ENCODE peak calls at places on chromosomes 1 and 21, in nine cellular contexts. M is sigmoid colon, J is stomach, U is breast epithelium, E is suprapubic skin, Z is upper lobe of left lung, Y is transverse colon, X is HCT116, Q is GM12878. B is an unnamed sample. For H3K4me1, the result is how much of the 10 kb centered on the place peaks cover.

GRCh38 chr1:177975588-177976495 is 6.0 kb upstream of the SEC16B start:
- DNase-seq in J (no peak), X (no peak), M (no peak), Q (no peak), U (no peak), E (no peak), Y (no peak), Z (no peak), B (no peak)

GRCh38 chr1:32047701-32048100 is 25.0 kb upstream of the TMEM39B start:
- DNase-seq in M (no peak), Z (no peak), U (no peak), Y (no peak), X (no peak), E (no peak), Q (no peak), J (no peak), B (no peak)

GRCh38 chr1:7108251-7108650 is 323.0 kb downstream of the CAMTA1 start:
- DNase-seq in Z (no peak), U (no peak), Y (no peak), X (no peak), E (no peak), J (no peak), Q (no peak), M (no peak), B (no peak)

GRCh38 chr1:40831001-40831732 is 31.0 kb downstream of the CITED4 start:
- DNase-seq in U (no peak), E (no peak), J (no peak), Q (no peak), Z (no peak), X (no peak), Y (no peak), M (no peak), B (no peak)

GRCh38 chr1:216600730-216601426 is 122.4 kb downstream of the ESRRG start:
- DNase-seq in E (peak), J (peak), U (peak), M (peak), Z (peak), X (no peak), Y (peak), Q (no peak), B (peak)

GRCh38 chr1:30515746-30516504 is 207.5 kb downstream of the MATN1 start:
- DNase-seq in X (no peak), U (no peak), Y (no peak), M (no peak), Q (no peak), Z (no peak), J (peak), E (peak), B (peak)

GRCh38 chr1:226411619-226412018 is 3.7 kb upstream of the PARP1 start:
- DNase-seq in J (peak), Z (peak), Q (no peak), E (no peak), M (no peak), U (no peak), Y (no peak), X (no peak), B (no peak)

GRCh38 chr1:2378956-2379732 is 12.2 kb downstream of the MORN1 start:
- DNase-seq in Q (no peak), E (no peak), Y (peak), J (no peak), X (no peak), U (no peak), M (peak), Z (no peak), B (peak)

GRCh38 chr1:199597152-199597551 is 430.4 kb upstream of the NR5A2 start:
- DNase-seq in X (no peak), M (no peak), E (no peak), Z (no peak), J (no peak), Y (no peak), Q (no peak), U (no peak), B (no peak)

GRCh38 chr1:235725493-235725892 is 75.9 kb upstream of the GNG4 start:
- DNase-seq in X (no peak), Q (no peak), M (no peak), Z (no peak), E (no peak), J (no peak), U (no peak), Y (no peak), B (no peak)

GRCh38 chr1:40628903-40629292 is 36.6 kb downstream of the RIMS3 start:
- DNase-seq in Q (no peak), E (no peak), Z (no peak), J (no peak), Y (no peak), X (no peak), U (no peak), M (no peak), B (no peak)

GRCh38 chr1:203325004-203325417 is 19.7 kb downstream of the BTG2 start:
- DNase-seq in X (no peak), Q (peak), M (no peak), U (no peak), E (no peak), Z (peak), J (no peak), Y (peak), B (peak)

GRCh38 chr1:47690341-47691244 is 252.7 kb downstream of the FOXD2 start:
- DNase-seq in M (peak), Q (no peak), Z (no peak), Y (no peak), U (no peak), J (no peak), E (peak), X (no peak), B (peak)

GRCh38 chr1:35637401-35637809 is 3.9 kb downstream of the PSMB2 start:
- DNase-seq in M (no peak), U (no peak), Z (no peak), E (no peak), Q (peak), Y (no peak), X (no peak), J (no peak), B (no peak)

GRCh38 chr1:205317311-205317917 is 4.1 kb downstream of the NUAK2 start:
- DNase-seq in E (no peak), M (no peak), Y (peak), J (peak), Z (peak), X (no peak), Q (no peak), U (peak), B (peak)

GRCh38 chr1:181010789-181011188 is 11.9 kb downstream of the STX6 start:
- DNase-seq in E (no peak), Y (no peak), U (no peak), Z (no peak), X (no peak), M (no peak), J (no peak), Q (no peak), B (no peak)

GRCh38 chr1:198437352-198437751 is 103.1 kb downstream of the ATP6V1G3 start:
- DNase-seq in M (no peak), E (no peak), Q (no peak), Y (no peak), X (no peak), Z (no peak), U (no peak), J (no peak), B (no peak)

GRCh38 chr1:87203890-87204289 is 124.8 kb upstream of the LMO4 start:
- DNase-seq in J (no peak), Q (no peak), U (no peak), E (no peak), Y (no peak), X (no peak), Z (no peak), M (no peak), B (no peak)

GRCh38 chr1:21669287-21670058 is at the start of gene RAP1GAP:
- DNase-seq in M (peak), Q (no peak), X (no peak), Z (no peak), J (peak), Y (peak), U (no peak), E (peak), B (peak)

GRCh38 chr1:233394860-233395717 is 67.6 kb downstream of the MAP3K21 start:
- DNase-seq in J (no peak), Y (no peak), Q (no peak), Z (no peak), E (no peak), U (no peak), M (no peak), X (peak), B (no peak)

GRCh38 chr1:44086722-44087474 is 31.7 kb upstream of the KLF17 start:
- DNase-seq in Q (no peak), E (no peak), Y (no peak), M (no peak), U (no peak), X (no peak), Z (no peak), J (no peak), B (no peak)

GRCh38 chr1:82388679-82389078 is 587.9 kb downstream of the ADGRL2 start:
- DNase-seq in Z (no peak), M (no peak), Q (no peak), U (peak), X (no peak), J (no peak), E (no peak), Y (no peak), B (no peak)

GRCh38 chr1:71494163-71494562 is 413.3 kb upstream of the ZRANB2 start:
- DNase-seq in X (no peak), E (no peak), J (no peak), Y (no peak), Q (no peak), Z (no peak), M (no peak), U (no peak), B (no peak)

GRCh38 chr1:107267489-107267888 is 126.7 kb downstream of the NTNG1 start:
- DNase-seq in Q (no peak), J (no peak), M (no peak), U (no peak), E (no peak), Z (no peak), X (no peak), Y (no peak), B (no peak)

GRCh38 chr1:233905416-233906051 is 1.1 kb downstream of the SLC35F3 start:
- DNase-seq in E (no peak), Z (no peak), M (no peak), J (no peak), Y (no peak), X (no peak), U (no peak), Q (no peak), B (no peak)

GRCh38 chr1:55156093-55156492 is 59.1 kb downstream of the USP24 start:
- DNase-seq in Q (no peak), J (no peak), E (no peak), M (no peak), U (no peak), Y (no peak), X (no peak), Z (no peak), B (no peak)

GRCh38 chr1:19639999-19640362 is 4.1 kb upstream of the NBL1 start:
- DNase-seq in Z (no peak), E (no peak), J (no peak), X (no peak), M (peak), U (no peak), Q (no peak), Y (peak), B (no peak)

GRCh38 chr1:226619031-226619430 is 70.5 kb downstream of the STUM start:
- DNase-seq in J (no peak), Y (no peak), Q (no peak), X (no peak), Z (no peak), U (no peak), E (peak), M (peak), B (no peak)

GRCh38 chr1:21914880-21915640 is 22.1 kb downstream of the HSPG2 start:
- DNase-seq in Q (no peak), X (no peak), U (no peak), J (peak), E (no peak), Z (no peak), Y (peak), M (no peak), B (no peak)

GRCh38 chr1:162954824-162955223 is 93.8 kb upstream of the CCDC190 start:
- DNase-seq in J (no peak), U (no peak), Q (no peak), E (no peak), Z (no peak), Y (no peak), X (no peak), M (no peak), B (no peak)

GRCh38 chr1:147210987-147211386 is 14.2 kb downstream of the FMO5 start:
- DNase-seq in U (no peak), J (no peak), X (no peak), Y (no peak), Z (no peak), Q (no peak), M (no peak), E (no peak), B (no peak)

GRCh38 chr21:33259428-33259827 is 6.7 kb upstream of the IL10RB start:
- DNase-seq in Z (no peak), J (no peak), M (no peak), U (no peak), X (no peak), E (no peak), Y (no peak), Q (no peak), B (no peak)

GRCh38 chr1:21338568-21339401 is 48.5 kb upstream of the ECE1 start:
- DNase-seq in M (peak), X (no peak), Y (peak), U (peak), E (peak), J (peak), Z (peak), Q (no peak), B (peak)

GRCh38 chr1:91701494-91701869 is 184.5 kb downstream of the TGFBR3 start:
- DNase-seq in X (no peak), Z (no peak), E (no peak), U (no peak), J (no peak), Y (no peak), M (no peak), Q (no peak), B (no peak)

GRCh38 chr1:26531651-26532131 is 2.1 kb downstream of the RPS6KA1 start:
- DNase-seq in Q (no peak), U (peak), Z (peak), J (peak), M (no peak), X (no peak), E (no peak), Y (peak), B (no peak)

GRCh38 chr1:26530540-26530897 is 958 bp downstream of the RPS6KA1 start:
- DNase-seq in Q (no peak), Z (peak), X (no peak), U (no peak), J (no peak), M (no peak), E (no peak), Y (peak), B (no peak)

GRCh38 chr1:26529655-26530539 is at the start of gene RPS6KA1:
- DNase-seq in Y (peak), U (peak), M (no peak), J (peak), E (no peak), Q (no peak), X (no peak), Z (peak), B (peak)

GRCh38 chr1:26530898-26531598 is 1.5 kb downstream of the RPS6KA1 start:
- DNase-seq in Z (peak), J (peak), M (no peak), Q (no peak), U (peak), Y (peak), X (peak), E (no peak), B (peak)

GRCh38 chr1:26529405-26529654 is 231 bp upstream of the RPS6KA1 start:
- DNase-seq in J (no peak), U (no peak), M (no peak), Q (no peak), Z (no peak), E (no peak), Y (no peak), X (no peak), B (no peak)
- TF ChIP-seq POLR2A in J (no peak), U (no peak), M (no peak), Q (no peak), Z (no peak), E (no peak), Y (no peak), X (no peak), B (no peak)

GRCh38 chr1:12519708-12520364 is 98.2 kb downstream of the DHRS3 start:
- DNase-seq in Z (no peak), E (peak), U (no peak), X (no peak), Q (no peak), M (no peak), J (no peak), Y (no peak), B (no peak)
- TF ChIP-seq POLR2AphosphoS5 in Z (no peak), E (no peak), U (no peak), X (no peak), Q (no peak), M (no peak), J (no peak), Y (no peak), B (no peak)

GRCh38 chr1:184858288-184858687 is 103.6 kb upstream of the EDEM3 start:
- DNase-seq in Y (no peak), U (no peak), M (no peak), Q (no peak), X (no peak), E (no peak), J (no peak), Z (no peak), B (no peak)
- H3K4me1 ChIP-seq in Y (under half), U (under half), M (under half), Q (under half), X (under half), E (under half), J (under half), Z (under half), B (under half)

GRCh38 chr21:34992180-34992579 is 56.9 kb downstream of the RUNX1 start:
- DNase-seq in E (no peak), Q (no peak), M (no peak), Y (no peak), X (no peak), U (no peak), J (no peak), Z (no peak), B (no peak)
- TF ChIP-seq POLR2A in E (no peak), Q (no peak), M (no peak), Y (no peak), X (no peak), U (no peak), J (no peak), Z (no peak), B (no peak)

DNA sequence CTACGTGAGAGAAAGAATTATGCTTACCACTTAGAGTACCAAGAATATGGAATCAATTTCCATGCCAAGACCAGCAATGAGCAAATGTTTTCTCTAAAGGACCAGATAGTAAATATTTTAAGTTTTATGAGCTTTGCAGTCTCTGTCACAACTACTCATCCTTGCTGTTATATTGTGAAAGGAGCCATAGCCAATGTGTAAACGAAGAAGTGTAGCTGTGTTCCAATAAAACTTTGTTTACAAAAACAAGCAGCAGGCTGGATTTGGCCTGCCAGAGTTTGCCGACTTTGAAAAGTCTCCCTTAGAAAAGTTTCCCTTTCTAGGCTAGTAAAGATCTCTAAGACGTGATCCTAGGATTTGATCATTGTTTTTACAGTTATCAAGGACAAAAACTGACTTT is 128.8 kb downstream of the PDE4B start:
- DNase-seq in U (no peak), J (no peak), Z (no peak), Q (no peak), M (no peak), Y (no peak), X (no peak), E (no peak), B (no peak)
- TF ChIP-seq POLR2AphosphoS5 in U (no peak), J (no peak), Z (no peak), Q (no peak), M (no peak), Y (no peak), X (no peak), E (no peak), B (no peak)